ENCODE peak calls at places on chromosomes 1 and 21, in nine cellular contexts. M is adrenal gland; S is choroid plexus epithelial cell; Z is suprapubic skin; I is BJ; A is H9; D is stomach; J is CD8-positive, alpha-beta T cell; E is endothelial cell. Q is an unnamed sample.
A peak's percentile ranks its signal among the peaks of the same experiment; 100 is the strongest.

GRCh38 chr1:101236546-101237228 is at the start of gene S1PR1:
- DNase-seq in M (peak; percentile 70), S (peak; percentile 52), Z (peak; percentile 83), I (no peak), A (peak; percentile 82), D (peak; percentile 50), J (peak; percentile 81), E (peak; percentile 78), Q (peak; percentile 15)

GRCh38 chr1:91092503-91092902 is 70.7 kb upstream of the ZNF644 start:
- DNase-seq in M (no peak), S (no peak), Z (no peak), I (no peak), A (no peak), D (no peak), J (no peak), E (no peak), Q (no peak)

GRCh38 chr1:30043256-30043655 is 680.1 kb downstream of the MATN1 start:
- DNase-seq in M (no peak), S (no peak), Z (peak; percentile 43), I (no peak), A (no peak), D (no peak), J (no peak), E (no peak), Q (no peak)

GRCh38 chr1:17503146-17503545 is 36.4 kb upstream of the ARHGEF10L start:
- DNase-seq in M (no peak), S (no peak), Z (no peak), I (no peak), A (no peak), D (no peak), J (no peak), E (no peak), Q (no peak)

GRCh38 chr1:153259387-153259786 is at the start of gene LORICRIN:
- DNase-seq in M (no peak), S (no peak), Z (no peak), I (no peak), A (no peak), D (no peak), J (no peak), E (no peak), Q (no peak)

GRCh38 chr1:229894535-229894934 is 172.5 kb upstream of the GALNT2 start:
- DNase-seq in M (no peak), S (no peak), Z (no peak), I (no peak), A (no peak), D (no peak), J (no peak), E (no peak), Q (no peak)

GRCh38 chr1:29563571-29563970 is 327.2 kb downstream of the PTPRU start:
- DNase-seq in M (no peak), S (peak; percentile 31), Z (no peak), I (no peak), A (no peak), D (no peak), J (no peak), E (no peak), Q (no peak)

GRCh38 chr21:39644069-39644468 is 31.3 kb downstream of the B3GALT5 start:
- DNase-seq in M (no peak), S (no peak), Z (no peak), I (no peak), A (no peak), D (no peak), J (no peak), E (no peak), Q (no peak)

GRCh38 chr1:40339420-40340323 is 22.6 kb upstream of the COL9A2 start:
- DNase-seq in M (no peak), S (no peak), Z (no peak), I (no peak), A (no peak), D (no peak), J (no peak), E (no peak), Q (no peak)

DNA sequence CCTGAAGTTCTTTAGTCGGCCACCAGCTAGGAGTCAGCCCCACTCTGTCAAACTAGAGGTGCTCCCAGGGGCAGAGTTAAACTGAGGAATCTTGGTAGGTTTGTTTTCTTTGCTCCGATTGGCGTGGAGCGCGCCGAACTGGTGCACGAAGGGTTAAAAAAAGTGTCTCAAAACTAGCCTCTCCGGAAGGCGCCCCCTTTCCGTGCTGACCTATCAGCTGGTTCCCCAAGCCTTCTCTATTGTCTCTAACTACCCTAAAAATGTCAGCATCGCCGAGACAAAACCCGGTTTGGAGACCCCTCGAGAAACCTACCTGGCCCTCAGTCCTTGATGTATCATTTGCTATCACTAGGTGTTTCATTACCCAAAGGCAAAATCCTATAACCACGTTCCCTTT is 2.2 kb downstream of the TGFB2 start:
- DNase-seq in M (no peak), S (peak; percentile 78), Z (no peak), I (no peak), A (peak; percentile 56), D (no peak), J (no peak), E (no peak), Q (no peak)
- TF ChIP-seq CTCF in M (peak; percentile 3), S (peak; percentile 8), Z (no peak), I (peak; percentile 2), A (no peak), D (no peak), J (no peak), E (no peak), Q (no peak)

DNA sequence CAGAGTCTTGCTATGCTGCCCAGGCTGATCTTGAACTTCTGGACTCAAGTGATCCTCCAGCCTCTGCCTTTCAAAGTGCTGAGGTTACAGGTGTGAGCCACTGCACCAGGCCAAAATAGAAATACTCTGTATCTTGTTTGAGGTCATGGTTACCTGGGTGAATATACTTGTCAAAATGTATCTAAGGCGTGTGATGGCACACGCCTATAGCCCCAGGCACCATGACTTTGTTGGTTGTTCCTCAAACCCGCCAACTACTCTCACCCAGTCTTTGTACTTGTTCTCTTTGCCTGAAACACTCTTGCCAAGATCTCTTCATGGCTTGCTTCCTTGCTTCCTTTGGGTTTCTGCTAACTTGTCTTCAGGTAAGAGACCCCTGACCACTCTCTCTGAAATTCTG is 38.0 kb upstream of the RGS5 start:
- DNase-seq in M (no peak), S (no peak), Z (no peak), I (no peak), A (no peak), D (no peak), J (no peak), E (no peak), Q (no peak)
- TF ChIP-seq CTCF in M (no peak), S (no peak), Z (no peak), I (no peak), A (no peak), D (no peak), J (no peak), E (no peak), Q (no peak)

DNA sequence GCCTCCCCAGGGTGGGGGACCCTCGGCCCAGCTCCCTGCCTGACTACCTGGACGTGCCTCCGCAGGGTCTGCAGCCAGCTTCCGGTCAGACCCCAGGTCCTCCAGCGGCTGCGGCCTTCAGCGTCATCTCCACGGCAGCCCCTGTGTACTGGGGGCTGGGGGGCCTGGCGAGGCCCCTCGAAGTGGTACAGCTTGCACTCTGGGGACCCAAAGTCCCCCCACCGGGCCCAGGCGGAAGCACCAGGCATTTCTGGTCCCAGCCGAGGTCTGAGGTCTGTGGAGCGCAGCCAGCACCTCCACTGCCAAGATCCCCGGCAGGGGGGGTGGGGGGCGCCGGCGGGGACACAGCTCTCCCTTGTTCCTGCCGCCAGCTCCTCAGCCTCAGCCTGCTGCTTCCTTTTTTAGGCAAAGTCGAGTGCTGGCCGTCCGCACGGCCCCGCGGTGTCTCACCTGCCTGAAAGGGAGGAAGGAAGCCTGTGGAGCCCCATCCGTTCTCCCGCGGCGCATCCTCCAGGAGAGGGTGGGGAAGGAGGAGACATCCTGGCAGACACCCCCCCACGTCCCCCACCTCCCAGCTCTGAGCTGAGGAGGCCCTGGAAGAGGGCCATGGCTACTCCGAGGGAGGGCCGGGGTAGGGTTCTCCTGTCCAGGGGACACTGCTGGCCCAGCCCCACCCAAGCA is 1.2 kb upstream of the VWA1 start:
- DNase-seq in M (peak; percentile 47), S (peak; percentile 26), Z (no peak), I (no peak), A (peak; percentile 76), D (peak; percentile 80), J (no peak), E (peak; percentile 56), Q (peak; percentile 53)
- TF ChIP-seq CTCF in M (no peak), S (no peak), Z (no peak), I (no peak), A (no peak), D (no peak), J (no peak), E (no peak), Q (no peak)

DNA sequence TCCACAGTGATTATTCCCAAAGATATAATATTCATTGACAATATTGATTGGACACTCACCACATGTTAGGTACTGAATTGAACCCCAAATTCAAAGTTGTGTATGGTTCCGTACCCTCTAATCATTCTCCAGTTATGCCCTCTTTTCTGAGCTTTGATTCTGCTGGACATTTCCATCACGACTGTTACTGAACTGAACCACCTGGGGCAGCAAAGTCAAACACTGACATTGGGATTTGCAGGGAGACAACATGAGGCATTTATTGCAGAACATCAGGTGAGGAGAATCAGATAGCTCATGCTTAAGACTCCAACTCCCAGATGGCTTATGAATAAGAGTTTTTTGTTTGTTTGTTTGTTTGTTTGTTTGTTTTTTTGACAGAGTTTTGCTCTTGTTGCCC is 420.9 kb downstream of the DISC1 start:
- DNase-seq in M (no peak), S (peak; percentile 35), Z (no peak), I (no peak), A (no peak), D (no peak), J (no peak), E (no peak), Q (no peak)
- TF ChIP-seq CTCF in M (no peak), S (peak; percentile 58), Z (no peak), I (no peak), A (peak; percentile 51), D (no peak), J (no peak), E (no peak), Q (no peak)

DNA sequence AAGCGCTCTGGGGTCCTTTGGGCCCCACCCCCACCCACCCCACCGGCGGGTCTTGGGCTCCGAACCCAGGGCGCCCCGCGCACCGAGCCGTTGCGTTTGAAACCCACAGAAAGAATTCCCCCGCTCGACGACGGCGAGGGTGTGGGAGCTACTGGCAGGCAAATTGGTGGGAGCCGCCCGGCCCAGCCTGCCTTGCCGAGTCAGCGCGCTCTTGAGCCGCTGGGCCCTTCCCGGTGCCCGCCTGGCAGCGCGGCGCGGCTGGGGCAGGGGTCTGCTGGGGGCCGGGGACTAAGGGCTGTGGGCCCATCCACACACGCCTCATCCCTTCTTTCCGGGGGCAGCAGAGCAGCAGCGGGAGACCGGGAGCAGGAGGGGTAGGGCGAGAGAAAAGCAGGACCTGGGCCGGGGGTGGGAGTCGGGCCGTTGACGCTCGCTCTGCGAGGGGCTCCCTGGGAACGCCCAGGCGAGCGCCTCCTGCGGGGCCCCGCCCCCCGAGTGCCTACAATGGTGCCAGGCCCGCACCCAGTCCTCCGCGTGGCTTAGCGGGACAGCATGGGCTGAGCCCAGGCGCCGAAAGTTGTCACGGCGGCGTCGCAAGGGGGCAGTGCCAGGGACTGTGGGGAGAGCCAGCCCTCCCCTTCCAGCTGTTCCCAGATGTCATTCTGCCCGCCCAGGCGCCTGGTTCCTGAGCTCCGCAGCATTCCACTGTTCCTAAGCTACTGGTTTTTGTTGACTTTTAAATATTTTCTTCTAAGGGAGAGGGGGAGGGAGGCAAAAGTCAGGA is at the start of gene C1orf94:
- DNase-seq in M (no peak), S (no peak), Z (no peak), I (no peak), A (peak; percentile 59), D (no peak), J (no peak), E (peak; percentile 31), Q (no peak)
- TF ChIP-seq CTCF in M (no peak), S (no peak), Z (no peak), I (no peak), A (peak; percentile 26), D (no peak), J (no peak), E (no peak), Q (no peak)

Q was measured in GM20000.